ENCODE peak calls at places on chromosome 20, in seven cellular contexts. L, M, B, Q, H, O and P are unnamed samples.

GRCh38 chr20:41905186-41905585 is 287.0 kb upstream of the CHD6 start:
- DNase-seq in L (no peak), M (no peak), B (no peak), Q (no peak), H (no peak), O (no peak), P (no peak)

GRCh38 chr20:25338112-25339023 is 52.3 kb downstream of the ABHD12 start:
- DNase-seq in L (no peak), M (no peak), B (no peak), Q (no peak), H (no peak), O (no peak), P (no peak)

GRCh38 chr20:24763386-24764026 is 185.6 kb upstream of the CST7 start:
- DNase-seq in L (no peak), M (no peak), B (no peak), Q (no peak), H (no peak), O (no peak), P (no peak)

GRCh38 chr20:41510224-41510623 is 108.0 kb downstream of the CHD6 start:
- DNase-seq in L (no peak), M (no peak), B (no peak), Q (no peak), H (no peak), O (no peak), P (no peak)

GRCh38 chr20:56343861-56344381 is 14.9 kb upstream of the FAM210B start:
- DNase-seq in L (peak; percentile 89), M (no peak), B (no peak), Q (no peak), H (peak; percentile 46), O (no peak), P (no peak)

GRCh38 chr20:45893831-45894230 is 2.7 kb downstream of the CTSA start:
- DNase-seq in L (no peak), M (no peak), B (no peak), Q (no peak), H (no peak), O (no peak), P (no peak)

GRCh38 chr20:49281913-49282467 is 4.1 kb upstream of the ZNFX1 start:
- DNase-seq in L (no peak), M (no peak), B (no peak), Q (no peak), H (no peak), O (no peak), P (no peak)

GRCh38 chr20:60820918-60821317 is 431.1 kb upstream of the CDH4 start:
- DNase-seq in L (no peak), M (no peak), B (no peak), Q (no peak), H (no peak), O (no peak), P (no peak)

GRCh38 chr20:57306747-57307146 is 22.9 kb upstream of the SPO11 start:
- DNase-seq in L (no peak), M (no peak), B (no peak), Q (peak; percentile 21), H (no peak), O (no peak), P (no peak)

GRCh38 chr20:3729811-3730550 is 2.5 kb upstream of the HSPA12B start:
- DNase-seq in L (no peak), M (peak; percentile 54), B (no peak), Q (no peak), H (no peak), O (no peak), P (no peak)

GRCh38 chr20:36792422-36792821 is 18.9 kb upstream of the DSN1 start:
- DNase-seq in L (peak; percentile 93), M (no peak), B (no peak), Q (peak; percentile 60), H (peak; percentile 67), O (no peak), P (no peak)

GRCh38 chr20:10672579-10673127 is 1.1 kb downstream of the JAG1 start:
- DNase-seq in L (peak; percentile 58), M (peak; percentile 54), B (no peak), Q (no peak), H (peak; percentile 67), O (no peak), P (no peak)

GRCh38 chr20:31494131-31494530 is 19.0 kb downstream of the REM1 start:
- DNase-seq in L (peak; percentile 25), M (no peak), B (no peak), Q (peak; percentile 65), H (peak; percentile 74), O (no peak), P (no peak)

GRCh38 chr20:13772529-13772928 is 12.2 kb downstream of the ESF1 start:
- DNase-seq in L (no peak), M (no peak), B (no peak), Q (no peak), H (peak; percentile 44), O (no peak), P (no peak)

GRCh38 chr20:44031001-44031574 is 116.4 kb downstream of the TOX2 start:
- DNase-seq in L (no peak), M (no peak), B (no peak), Q (no peak), H (no peak), O (no peak), P (no peak)

GRCh38 chr20:4180355-4180754 is 165.0 kb upstream of the RNF24 start:
- DNase-seq in L (no peak), M (no peak), B (no peak), Q (no peak), H (no peak), O (no peak), P (no peak)

GRCh38 chr20:12108842-12109241 is 191.1 kb downstream of the BTBD3 start:
- DNase-seq in L (no peak), M (no peak), B (no peak), Q (no peak), H (no peak), O (no peak), P (no peak)

GRCh38 chr20:12112089-12112474 is 194.4 kb downstream of the BTBD3 start:
- DNase-seq in L (no peak), M (no peak), B (no peak), Q (peak; percentile 4), H (no peak), O (no peak), P (no peak)

GRCh38 chr20:12110711-12111110 is 193.0 kb downstream of the BTBD3 start:
- DNase-seq in L (no peak), M (no peak), B (no peak), Q (no peak), H (no peak), O (no peak), P (no peak)

GRCh38 chr20:12111431-12112088 is 193.9 kb downstream of the BTBD3 start:
- DNase-seq in L (no peak), M (no peak), B (no peak), Q (no peak), H (no peak), O (no peak), P (no peak)

GRCh38 chr20:12110274-12110673 is 192.6 kb downstream of the BTBD3 start:
- DNase-seq in L (no peak), M (no peak), B (no peak), Q (no peak), H (no peak), O (no peak), P (no peak)
- TF ChIP-seq CTCF in L (no peak), M (no peak), B (no peak), Q (no peak), H (no peak), O (no peak), P (no peak)

GRCh38 chr20:62675156-62675871 is 33.0 kb downstream of the SLCO4A1 start:
- DNase-seq in L (no peak), M (no peak), B (no peak), Q (no peak), H (no peak), O (no peak), P (no peak)
- TF ChIP-seq CTCF in L (no peak), M (no peak), B (no peak), Q (no peak), H (no peak), O (no peak), P (no peak)

GRCh38 chr20:52539891-52540290 is 348.3 kb upstream of the ZFP64 start:
- DNase-seq in L (no peak), M (no peak), B (no peak), Q (no peak), H (no peak), O (no peak), P (no peak)
- TF ChIP-seq CTCF in L (no peak), M (no peak), B (no peak), Q (no peak), H (no peak), O (no peak), P (no peak)

GRCh38 chr20:33862709-33863403 is 51.7 kb downstream of the CHMP4B start:
- DNase-seq in L (peak; percentile 82), M (peak; percentile 27), B (peak; percentile 17), Q (no peak), H (peak; percentile 72), O (peak; percentile 44), P (no peak)
- TF ChIP-seq CTCF in L (peak; percentile 74), M (peak; percentile 75), B (peak; percentile 63), Q (peak; percentile 81), H (peak; percentile 76), O (peak; percentile 66), P (no peak)

GRCh38 chr20:50642288-50642803 is 49.0 kb downstream of the RIPOR3 start:
- DNase-seq in L (peak; percentile 64), M (no peak), B (no peak), Q (no peak), H (no peak), O (no peak), P (no peak)

GRCh38 chr20:50648651-50649050 is 42.7 kb downstream of the RIPOR3 start:
- DNase-seq in L (no peak), M (no peak), B (no peak), Q (no peak), H (no peak), O (no peak), P (no peak)

GRCh38 chr20:50649587-50649986 is 41.8 kb downstream of the RIPOR3 start:
- DNase-seq in L (no peak), M (no peak), B (no peak), Q (no peak), H (no peak), O (no peak), P (no peak)

GRCh38 chr20:50645253-50646068 is 45.9 kb downstream of the RIPOR3 start:
- DNase-seq in L (peak; percentile 49), M (peak; percentile 58), B (no peak), Q (peak; percentile 83), H (peak; percentile 99), O (peak; percentile 60), P (peak; percentile 53)

DNA sequence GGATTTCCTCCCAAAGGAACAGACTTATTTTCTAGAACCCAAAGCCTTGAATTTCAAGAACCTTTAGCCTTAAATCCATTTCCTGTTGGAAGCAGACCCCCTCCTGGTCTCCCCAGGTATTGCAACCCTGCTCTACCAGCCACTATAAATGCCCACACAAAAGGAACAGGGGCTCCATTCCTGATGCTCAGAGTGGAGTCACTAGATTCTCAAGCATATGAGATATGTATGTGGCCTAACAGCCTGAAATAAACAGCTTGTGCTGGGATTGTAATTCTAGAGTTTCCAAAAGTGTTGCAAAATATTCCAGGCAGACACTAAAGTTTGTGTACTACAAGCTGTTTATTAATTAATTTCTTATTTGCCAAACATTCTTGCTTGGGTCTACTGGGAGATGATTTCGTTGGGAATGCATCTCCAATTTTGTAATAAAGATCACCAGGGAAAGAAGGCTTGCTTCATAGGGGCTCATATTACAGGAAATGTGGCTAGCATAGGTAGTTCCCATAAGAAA is 44.8 kb downstream of the RIPOR3 start:
- DNase-seq in L (no peak), M (no peak), B (no peak), Q (peak; percentile 51), H (peak; percentile 87), O (peak; percentile 43), P (no peak)
- TF ChIP-seq CTCF in L (no peak), M (peak; percentile 18), B (no peak), Q (peak; percentile 13), H (peak; percentile 61), O (no peak), P (no peak)

GRCh38 chr20:21099653-21100589 is 6.2 kb downstream of the LINC00237 start:
- DNase-seq in L (peak; percentile 69), M (peak; percentile 40), B (no peak), Q (no peak), H (peak; percentile 17), O (no peak), P (no peak)
- TF ChIP-seq CTCF in L (no peak), M (no peak), B (no peak), Q (no peak), H (no peak), O (no peak), P (no peak)